ENCODE peak calls at places on chromosome 1, in eight cellular contexts. One of them, this sample, is unnamed.

GRCh38 chr1:5947978-5948680 is 44.1 kb downstream of the NPHP4 start:
- DNase-seq in dermis microvascular lymphatic vessel endothelial cell: no peak
- DNase-seq in kidney glomerular epithelial cell: no peak
- DNase-seq in hepatocyte: no peak
- DNase-seq in T-helper 1 cell: no peak
- DNase-seq in B cell: no peak
- DNase-seq in ELR: no peak
- DNase-seq in GM20000: no peak
- DNase-seq in this sample: no peak

GRCh38 chr1:161013591-161014513 is 7.1 kb downstream of the F11R start:
- DNase-seq in GM20000: peak; percentile 82
- DNase-seq in ELR: peak; percentile 84
- DNase-seq in dermis microvascular lymphatic vessel endothelial cell: peak; percentile 100
- DNase-seq in B cell: peak; percentile 75
- DNase-seq in kidney glomerular epithelial cell: no peak
- DNase-seq in T-helper 1 cell: peak; percentile 43
- DNase-seq in hepatocyte: peak; percentile 94
- DNase-seq in this sample: peak; percentile 74

GRCh38 chr1:214270097-214270635 is 10.8 kb upstream of the SMYD2 start:
- DNase-seq in B cell: no peak
- DNase-seq in hepatocyte: no peak
- DNase-seq in T-helper 1 cell: no peak
- DNase-seq in GM20000: no peak
- DNase-seq in kidney glomerular epithelial cell: no peak
- DNase-seq in ELR: peak; percentile 23
- DNase-seq in dermis microvascular lymphatic vessel endothelial cell: no peak
- DNase-seq in this sample: no peak

GRCh38 chr1:14780271-14780670 is 181.8 kb downstream of the KAZN start:
- DNase-seq in kidney glomerular epithelial cell: peak; percentile 43
- DNase-seq in GM20000: no peak
- DNase-seq in ELR: no peak
- DNase-seq in hepatocyte: no peak
- DNase-seq in dermis microvascular lymphatic vessel endothelial cell: no peak
- DNase-seq in T-helper 1 cell: no peak
- DNase-seq in B cell: no peak
- DNase-seq in this sample: peak; percentile 52

GRCh38 chr1:212688338-212689047 is 11.1 kb downstream of the BATF3 start:
- DNase-seq in hepatocyte: peak; percentile 27
- DNase-seq in B cell: no peak
- DNase-seq in kidney glomerular epithelial cell: no peak
- DNase-seq in GM20000: no peak
- DNase-seq in ELR: no peak
- DNase-seq in dermis microvascular lymphatic vessel endothelial cell: no peak
- DNase-seq in T-helper 1 cell: no peak
- DNase-seq in this sample: no peak

GRCh38 chr1:83959824-83960441 is 39.0 kb downstream of the TTLL7 start:
- DNase-seq in dermis microvascular lymphatic vessel endothelial cell: no peak
- DNase-seq in B cell: no peak
- DNase-seq in ELR: peak; percentile 32
- DNase-seq in GM20000: no peak
- DNase-seq in kidney glomerular epithelial cell: no peak
- DNase-seq in T-helper 1 cell: no peak
- DNase-seq in hepatocyte: no peak
- DNase-seq in this sample: no peak

GRCh38 chr1:20850021-20850420 is 62.9 kb upstream of the HP1BP3 start:
- DNase-seq in dermis microvascular lymphatic vessel endothelial cell: no peak
- DNase-seq in kidney glomerular epithelial cell: no peak
- DNase-seq in GM20000: no peak
- DNase-seq in B cell: no peak
- DNase-seq in T-helper 1 cell: no peak
- DNase-seq in hepatocyte: peak; percentile 14
- DNase-seq in ELR: no peak
- DNase-seq in this sample: no peak

GRCh38 chr1:20875198-20875973 is 88.3 kb upstream of the HP1BP3 start:
- DNase-seq in ELR: no peak
- DNase-seq in B cell: no peak
- DNase-seq in kidney glomerular epithelial cell: no peak
- DNase-seq in GM20000: no peak
- DNase-seq in dermis microvascular lymphatic vessel endothelial cell: no peak
- DNase-seq in T-helper 1 cell: no peak
- DNase-seq in hepatocyte: peak; percentile 5
- DNase-seq in this sample: no peak

This sample was measured in left kidney.